ENCODE peak calls at places on chromosomes 3 and 15, in six cellular contexts. D is HL-60; S is MV-4-11; B is stimulated activated effector memory CD8-positive, alpha-beta T cell treated with anti-CD3 and anti-CD28 coated beads, Interleukin-12 subunit alpha, Interleukin-12 subunit beta, amount 100 ng/mL, for 72 hours; I is EH; K is mucosa of descending colon. H is an unnamed sample.

GRCh38 chr3:160055659-160056058 is 67.0 kb downstream of the IL12A start:
- DNase-seq in B (no peak), I (no peak), S (no peak), D (no peak), K (no peak), H (no peak)

GRCh38 chr15:36622247-36622795 is 42.9 kb downstream of the CDIN1 start:
- DNase-seq in I (no peak), D (no peak), K (no peak), B (no peak), S (no peak), H (no peak)

GRCh38 chr3:43879166-43879565 is 188.4 kb downstream of the ABHD5 start:
- DNase-seq in B (no peak), I (no peak), D (no peak), K (no peak), S (no peak), H (no peak)

GRCh38 chr3:181418249-181418648 is 293.5 kb upstream of the SOX2 start:
- DNase-seq in I (no peak), B (no peak), K (no peak), D (no peak), S (no peak), H (no peak)

GRCh38 chr15:77631790-77632551 is 741 bp downstream of the LINGO1 start:
- DNase-seq in S (no peak), I (no peak), D (no peak), K (no peak), B (no peak), H (no peak)

GRCh38 chr15:53611145-53611920 is 148.1 kb downstream of the WDR72 start:
- DNase-seq in I (no peak), S (no peak), B (no peak), D (no peak), K (no peak), H (no peak)

GRCh38 chr3:189349772-189350171 is 178.0 kb downstream of the TPRG1 start:
- DNase-seq in K (no peak), B (no peak), D (no peak), I (peak), S (no peak), H (no peak)

GRCh38 chr3:97125902-97126499 is 311.6 kb downstream of the EPHA6 start:
- DNase-seq in B (no peak), K (no peak), D (no peak), I (no peak), S (no peak), H (no peak)

GRCh38 chr3:186613637-186614265 is 891 bp downstream of the AHSG start:
- DNase-seq in S (no peak), K (no peak), B (no peak), I (no peak), D (no peak), H (no peak)

GRCh38 chr3:194104041-194104751 is 31.8 kb upstream of the HES1 start:
- DNase-seq in D (peak), B (no peak), S (peak), I (no peak), K (peak), H (no peak)

GRCh38 chr3:136070334-136070733 is 104.8 kb downstream of the PPP2R3A start:
- DNase-seq in D (no peak), I (peak), B (no peak), S (no peak), K (no peak), H (peak)

GRCh38 chr15:95812491-95812890 is 518.0 kb upstream of the NR2F2 start:
- DNase-seq in K (no peak), S (no peak), I (peak), D (no peak), B (no peak), H (no peak)

GRCh38 chr3:5029715-5030114 is 50.5 kb downstream of the BHLHE40 start:
- DNase-seq in D (no peak), B (no peak), I (no peak), S (no peak), K (no peak), H (no peak)

GRCh38 chr15:81293728-81294500 is 30.0 kb downstream of the STARD5 start:
- DNase-seq in B (peak), D (peak), K (peak), I (no peak), S (peak), H (no peak)

GRCh38 chr15:76285241-76285825 is 25.9 kb downstream of the ETFA start:
- DNase-seq in S (no peak), B (no peak), I (peak), D (no peak), K (no peak), H (peak)

GRCh38 chr15:100034191-100034590 is 301.0 kb upstream of the LYSMD4 start:
- DNase-seq in B (no peak), D (no peak), I (no peak), K (no peak), S (no peak), H (no peak)

GRCh38 chr3:136741063-136741462 is 11.1 kb downstream of the STAG1 start:
- DNase-seq in B (no peak), I (no peak), K (no peak), D (no peak), S (no peak), H (no peak)

GRCh38 chr3:159499031-159499793 is 489.4 kb upstream of the IL12A start:
- DNase-seq in D (no peak), S (no peak), B (no peak), K (no peak), I (peak), H (peak)

GRCh38 chr15:31483053-31483923 is 156.7 kb downstream of the KLF13 start:
- DNase-seq in K (peak), S (no peak), D (no peak), B (peak), I (no peak), H (no peak)

GRCh38 chr3:71744738-71745137 is 8.9 kb upstream of the GPR27 start:
- DNase-seq in S (no peak), K (no peak), B (no peak), I (no peak), D (no peak), H (no peak)

GRCh38 chr3:46516521-46516920 is 18.7 kb downstream of the RTP3 start:
- DNase-seq in I (no peak), D (no peak), B (no peak), S (no peak), K (no peak), H (no peak)

GRCh38 chr3:153639634-153640033 is 477.6 kb downstream of the RAP2B start:
- DNase-seq in S (no peak), K (no peak), B (no peak), I (no peak), D (no peak), H (no peak)

GRCh38 chr15:98914626-98915025 is 93.0 kb downstream of the PGPEP1L start:
- DNase-seq in K (no peak), D (no peak), S (no peak), I (peak), B (no peak), H (peak)

GRCh38 chr3:187773233-187773962 is 28.1 kb upstream of the BCL6 start:
- DNase-seq in I (no peak), S (peak), B (no peak), K (no peak), D (peak), H (no peak)

GRCh38 chr3:185511711-185512110 is 12.9 kb upstream of the TMEM41A start:
- DNase-seq in I (no peak), K (no peak), D (no peak), B (no peak), S (no peak), H (no peak)

GRCh38 chr3:155382396-155383042 is 89.0 kb upstream of the STRIT1 start:
- DNase-seq in B (no peak), D (peak), S (peak), I (peak), K (peak), H (peak)

GRCh38 chr3:124014366-124014942 is 22.5 kb upstream of the ROPN1 start:
- DNase-seq in S (no peak), I (peak), B (no peak), D (no peak), K (no peak), H (no peak)

GRCh38 chr3:72086051-72086711 is 301.2 kb upstream of the PROK2 start:
- DNase-seq in D (peak), S (peak), I (no peak), B (no peak), K (no peak), H (no peak)

GRCh38 chr3:52532838-52533622 is 627 bp downstream of the NT5DC2 start:
- DNase-seq in S (no peak), B (no peak), K (peak), D (no peak), I (peak), H (no peak)

GRCh38 chr3:197428117-197428761 is 127.5 kb downstream of the BDH1 start:
- DNase-seq in I (peak), K (peak), S (no peak), D (peak), B (peak), H (peak)

GRCh38 chr3:181311186-181311585 is 321.6 kb upstream of the DNAJC19 start:
- DNase-seq in I (no peak), D (no peak), S (no peak), B (no peak), K (no peak), H (no peak)

GRCh38 chr3:108546249-108546648 is 35.9 kb upstream of the MYH15 start:
- DNase-seq in S (no peak), D (no peak), I (no peak), K (no peak), B (no peak), H (no peak)

H was measured in HFFc6.